ENCODE peak calls at places on chromosomes 5 and 9, in ten cellular contexts. N, S, O, J, T, W, E, V, P and A are unnamed samples.
A peak's percentile ranks its signal among the peaks of the same experiment; 100 is the strongest.

GRCh38 chr9:107899961-107900330 is 410.4 kb upstream of the KLF4 start:
- DNase-seq in N (no peak), S (no peak), O (no peak), J (no peak), T (no peak), W (no peak), E (no peak), V (no peak), P (no peak), A (no peak)

GRCh38 chr9:106625259-106625789 is 237.6 kb upstream of the ZNF462 start:
- DNase-seq in N (no peak), S (no peak), O (no peak), J (no peak), T (no peak), W (no peak), E (no peak), V (no peak), P (no peak), A (no peak)

GRCh38 chr9:130845901-130846381 is 10.9 kb downstream of the ABL1 start:
- DNase-seq in N (no peak), S (no peak), O (peak; percentile 23), J (peak; percentile 88), T (no peak), W (no peak), E (no peak), V (peak; percentile 76), P (no peak), A (peak; percentile 90)

GRCh38 chr5:72818866-72819534 is 2.5 kb downstream of the TNPO1 start:
- DNase-seq in N (peak; percentile 13), S (no peak), O (peak; percentile 49), J (peak; percentile 72), T (peak; percentile 82), W (peak; percentile 76), E (peak; percentile 78), V (no peak), P (peak; percentile 58), A (peak; percentile 75)

GRCh38 chr5:177447611-177448243 is 1.1 kb downstream of the PRR7 start:
- DNase-seq in N (peak; percentile 52), S (no peak), O (peak; percentile 88), J (peak; percentile 80), T (peak; percentile 43), W (peak; percentile 59), E (peak; percentile 49), V (no peak), P (no peak), A (peak; percentile 83)

GRCh38 chr5:78803386-78803785 is 154.8 kb upstream of the LHFPL2 start:
- DNase-seq in N (peak; percentile 29), S (no peak), O (no peak), J (peak; percentile 85), T (no peak), W (no peak), E (no peak), V (no peak), P (peak; percentile 80), A (peak; percentile 85)

GRCh38 chr9:19922476-19923118 is 133.8 kb upstream of the SLC24A2 start:
- DNase-seq in N (no peak), S (peak; percentile 7), O (peak; percentile 28), J (peak; percentile 71), T (no peak), W (no peak), E (peak; percentile 70), V (no peak), P (no peak), A (peak; percentile 81)

GRCh38 chr5:52799358-52799982 is 11.8 kb downstream of the ITGA1 start:
- DNase-seq in N (peak; percentile 23), S (peak; percentile 67), O (no peak), J (peak; percentile 87), T (no peak), W (peak; percentile 52), E (peak; percentile 42), V (peak; percentile 69), P (peak; percentile 29), A (peak; percentile 93)

GRCh38 chr5:86463339-86463738 is 154.4 kb upstream of the COX7C start:
- DNase-seq in N (no peak), S (no peak), O (peak; percentile 7), J (no peak), T (no peak), W (no peak), E (no peak), V (no peak), P (no peak), A (no peak)

GRCh38 chr9:114591206-114591853 is 3.8 kb downstream of the ATP6V1G1 start:
- DNase-seq in N (no peak), S (no peak), O (no peak), J (peak; percentile 62), T (no peak), W (no peak), E (no peak), V (no peak), P (no peak), A (peak; percentile 10)

GRCh38 chr5:165783024-165783423 is 2277.6 kb downstream of the MAT2B start:
- DNase-seq in N (no peak), S (no peak), O (no peak), J (no peak), T (no peak), W (no peak), E (no peak), V (no peak), P (no peak), A (no peak)

GRCh38 chr9:101443358-101443757 is 7.8 kb upstream of the ALDOB start:
- DNase-seq in N (no peak), S (no peak), O (no peak), J (no peak), T (no peak), W (no peak), E (no peak), V (no peak), P (peak; percentile 71), A (no peak)

GRCh38 chr5:67983251-67983941 is 232.2 kb upstream of the PIK3R1 start:
- DNase-seq in N (no peak), S (peak; percentile 18), O (no peak), J (peak; percentile 85), T (no peak), W (no peak), E (peak; percentile 60), V (peak; percentile 82), P (no peak), A (peak; percentile 77)

GRCh38 chr5:88722546-88722945 is 160.4 kb downstream of the MEF2C start:
- DNase-seq in N (no peak), S (no peak), O (no peak), J (no peak), T (no peak), W (no peak), E (no peak), V (no peak), P (peak; percentile 14), A (no peak)

GRCh38 chr5:113166285-113166684 is 189.7 kb downstream of the DCP2 start:
- DNase-seq in N (no peak), S (peak; percentile 92), O (no peak), J (peak; percentile 86), T (no peak), W (no peak), E (no peak), V (no peak), P (no peak), A (peak; percentile 54)

GRCh38 chr9:92223758-92224157 is 69.7 kb downstream of the IARS1 start:
- DNase-seq in N (no peak), S (no peak), O (no peak), J (no peak), T (no peak), W (no peak), E (no peak), V (no peak), P (no peak), A (no peak)
- TF ChIP-seq CTCF in N (no peak), S (no peak), O (no peak), J (no peak), T (no peak), W (no peak), E (no peak), V (no peak), P (no peak), A (no peak)

GRCh38 chr5:126235628-126236027 is 187.6 kb upstream of the GRAMD2B start:
- DNase-seq in N (no peak), S (no peak), O (no peak), J (no peak), T (no peak), W (no peak), E (no peak), V (no peak), P (no peak), A (no peak)
- TF ChIP-seq CTCF in N (no peak), S (no peak), O (no peak), J (no peak), T (no peak), W (no peak), E (no peak), V (no peak), P (no peak), A (no peak)

GRCh38 chr5:108259306-108259705 is 122.6 kb downstream of the FBXL17 start:
- DNase-seq in N (no peak), S (peak; percentile 7), O (no peak), J (peak; percentile 24), T (no peak), W (no peak), E (peak; percentile 14), V (no peak), P (no peak), A (peak; percentile 34)

GRCh38 chr5:108260105-108260857 is 121.6 kb downstream of the FBXL17 start:
- DNase-seq in N (peak; percentile 14), S (peak; percentile 60), O (peak; percentile 35), J (peak; percentile 87), T (peak; percentile 64), W (peak; percentile 79), E (peak; percentile 86), V (peak; percentile 17), P (peak; percentile 56), A (peak; percentile 92)

GRCh38 chr5:108263338-108263737 is 118.6 kb downstream of the FBXL17 start:
- DNase-seq in N (no peak), S (no peak), O (no peak), J (no peak), T (no peak), W (no peak), E (no peak), V (no peak), P (no peak), A (no peak)

GRCh38 chr5:108258001-108258400 is 123.9 kb downstream of the FBXL17 start:
- DNase-seq in N (no peak), S (no peak), O (no peak), J (no peak), T (no peak), W (no peak), E (peak; percentile 8), V (no peak), P (no peak), A (peak; percentile 12)

DNA sequence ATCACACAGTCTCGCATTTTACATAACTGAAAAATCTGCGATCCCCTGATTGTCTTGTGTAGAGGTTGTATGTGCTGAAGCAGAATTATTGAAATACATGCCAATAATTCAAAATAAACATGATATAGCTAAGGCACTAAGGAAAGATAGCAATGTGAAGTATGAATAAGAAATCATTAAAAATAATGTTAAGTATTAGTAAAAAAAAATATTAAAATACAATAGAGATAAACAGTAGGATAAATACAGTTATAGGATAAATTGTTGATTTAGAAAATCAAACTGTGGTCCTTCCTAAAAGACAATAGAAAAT is 121.1 kb downstream of the FBXL17 start:
- DNase-seq in N (no peak), S (no peak), O (no peak), J (no peak), T (no peak), W (no peak), E (no peak), V (no peak), P (no peak), A (no peak)
- TF ChIP-seq CTCF in N (no peak), S (no peak), O (no peak), J (no peak), T (peak; percentile 58), W (peak; percentile 27), E (no peak), V (no peak), P (no peak), A (no peak)

GRCh38 chr5:179697993-179698934 is 503 bp upstream of the CANX start:
- DNase-seq in N (peak; percentile 96), S (peak; percentile 98), O (peak; percentile 99), J (peak; percentile 99), T (peak; percentile 99), W (peak; percentile 99), E (peak; percentile 100), V (peak; percentile 95), P (peak; percentile 99), A (peak; percentile 100)
- TF ChIP-seq CTCF in N (no peak), S (no peak), O (no peak), J (no peak), T (no peak), W (no peak), E (no peak), V (no peak), P (no peak), A (no peak)